ENCODE peak calls at places on chromosomes 5 and 9, in four cellular contexts. K is IMR-90, R is lower leg skin, N is K562. Q is an unnamed sample.
A peak's percentile ranks its signal among the peaks of the same experiment; 100 is the strongest.

GRCh38 chr9:4465910-4466309 is 24.4 kb upstream of the SLC1A1 start:
- DNase-seq in N (no peak), K (no peak), R (no peak), Q (no peak)

GRCh38 chr9:805151-805550 is 36.3 kb upstream of the DMRT1 start:
- DNase-seq in N (no peak), K (no peak), R (no peak), Q (no peak)

GRCh38 chr5:177474094-177474493 is 660 bp upstream of the DBN1 start:
- DNase-seq in N (no peak), R (no peak), K (no peak), Q (no peak)

GRCh38 chr5:165630211-165630866 is 2124.9 kb downstream of the MAT2B start:
- DNase-seq in R (no peak), K (peak; percentile 64), N (peak; percentile 8), Q (peak; percentile 39)

GRCh38 chr5:77843570-77844407 is 67.7 kb upstream of the TBCA start:
- DNase-seq in K (no peak), R (no peak), N (no peak), Q (no peak)

GRCh38 chr5:77394064-77394716 is 97.9 kb downstream of the WDR41 start:
- DNase-seq in N (no peak), R (no peak), K (no peak), Q (no peak)

GRCh38 chr9:118643118-118643517 is 726.1 kb downstream of the BRINP1 start:
- DNase-seq in R (no peak), N (no peak), K (no peak), Q (peak; percentile 77)

GRCh38 chr9:137129089-137129455 is 9.9 kb upstream of the GRIN1 start:
- DNase-seq in N (peak; percentile 41), K (peak; percentile 25), R (no peak), Q (no peak)

GRCh38 chr5:81856948-81857928 is 106.3 kb upstream of the SSBP2 start:
- DNase-seq in K (no peak), N (peak; percentile 46), R (peak; percentile 87), Q (no peak)

GRCh38 chr5:121031487-121031886 is 567.4 kb downstream of the PRR16 start:
- DNase-seq in K (no peak), N (no peak), R (no peak), Q (no peak)

GRCh38 chr9:36093384-36093783 is 43.1 kb upstream of the GLIPR2 start:
- DNase-seq in K (no peak), N (no peak), R (no peak), Q (no peak)

GRCh38 chr5:36637101-36637500 is 30.7 kb downstream of the SLC1A3 start:
- DNase-seq in R (no peak), K (no peak), N (no peak), Q (no peak)

GRCh38 chr5:159458217-159458711 is 128.0 kb upstream of the IL12B start:
- DNase-seq in N (no peak), R (no peak), K (no peak), Q (no peak)

GRCh38 chr5:139282195-139282557 is 11.4 kb upstream of the MATR3 start:
- DNase-seq in R (no peak), K (peak; percentile 55), N (no peak), Q (no peak)

GRCh38 chr5:91382530-91383026 is 539 bp downstream of the ARRDC3 start:
- DNase-seq in K (peak; percentile 33), N (peak; percentile 10), R (no peak), Q (no peak)

GRCh38 chr5:10856646-10857332 is 95.8 kb upstream of the DAP start:
- DNase-seq in R (no peak), K (peak; percentile 77), N (peak; percentile 62), Q (peak; percentile 12)

GRCh38 chr9:34405719-34406118 is 29.0 kb upstream of the MYORG start:
- DNase-seq in N (no peak), R (no peak), K (peak; percentile 71), Q (peak; percentile 66)

GRCh38 chr5:43572357-43572756 is 15.5 kb upstream of the PAIP1 start:
- DNase-seq in K (no peak), N (no peak), R (no peak), Q (no peak)

GRCh38 chr5:82885657-82886389 is 191.4 kb downstream of the TMEM167A start:
- DNase-seq in N (no peak), R (no peak), K (peak; percentile 20), Q (no peak)

GRCh38 chr9:126347911-126348760 is 21.5 kb downstream of the MVB12B start:
- DNase-seq in N (no peak), R (peak; percentile 81), K (no peak), Q (no peak)

GRCh38 chr5:97501286-97501964 is 318.4 kb upstream of the RIOK2 start:
- DNase-seq in K (peak; percentile 4), N (no peak), R (no peak), Q (peak; percentile 3)

GRCh38 chr5:57687641-57688040 is 205.0 kb upstream of the ACTBL2 start:
- DNase-seq in R (no peak), N (no peak), K (no peak), Q (no peak)

GRCh38 chr9:121350993-121351561 is 19.0 kb downstream of the STOM start:
- DNase-seq in N (peak; percentile 41), K (peak; percentile 92), R (no peak), Q (peak; percentile 46)

GRCh38 chr9:111598730-111599091 is 736 bp downstream of the PTGR1 start:
- DNase-seq in K (peak; percentile 62), N (no peak), R (peak; percentile 91), Q (no peak)

GRCh38 chr5:86964889-86965288 is 302.8 kb upstream of the RASA1 start:
- DNase-seq in N (no peak), R (no peak), K (no peak), Q (no peak)

GRCh38 chr5:54639621-54640020 is 122.1 kb downstream of the SNX18 start:
- DNase-seq in N (no peak), R (no peak), K (no peak), Q (no peak)

GRCh38 chr5:168408561-168409321 is 77.5 kb upstream of the RARS1 start:
- DNase-seq in R (no peak), K (peak; percentile 56), N (no peak), Q (no peak)

GRCh38 chr5:37771731-37772130 is 68.1 kb downstream of the GDNF start:
- DNase-seq in N (no peak), K (peak; percentile 98), R (no peak), Q (peak; percentile 58)

GRCh38 chr5:73565166-73565968 is at the start of the genes ANKRA2 and UTP15:
- DNase-seq in K (peak; percentile 98), R (peak; percentile 100), N (peak; percentile 91), Q (peak; percentile 73)
- TF ChIP-seq POLR2A in K (peak; percentile 69), R (no peak), N (peak; percentile 82), Q (peak; percentile 90)

DNA sequence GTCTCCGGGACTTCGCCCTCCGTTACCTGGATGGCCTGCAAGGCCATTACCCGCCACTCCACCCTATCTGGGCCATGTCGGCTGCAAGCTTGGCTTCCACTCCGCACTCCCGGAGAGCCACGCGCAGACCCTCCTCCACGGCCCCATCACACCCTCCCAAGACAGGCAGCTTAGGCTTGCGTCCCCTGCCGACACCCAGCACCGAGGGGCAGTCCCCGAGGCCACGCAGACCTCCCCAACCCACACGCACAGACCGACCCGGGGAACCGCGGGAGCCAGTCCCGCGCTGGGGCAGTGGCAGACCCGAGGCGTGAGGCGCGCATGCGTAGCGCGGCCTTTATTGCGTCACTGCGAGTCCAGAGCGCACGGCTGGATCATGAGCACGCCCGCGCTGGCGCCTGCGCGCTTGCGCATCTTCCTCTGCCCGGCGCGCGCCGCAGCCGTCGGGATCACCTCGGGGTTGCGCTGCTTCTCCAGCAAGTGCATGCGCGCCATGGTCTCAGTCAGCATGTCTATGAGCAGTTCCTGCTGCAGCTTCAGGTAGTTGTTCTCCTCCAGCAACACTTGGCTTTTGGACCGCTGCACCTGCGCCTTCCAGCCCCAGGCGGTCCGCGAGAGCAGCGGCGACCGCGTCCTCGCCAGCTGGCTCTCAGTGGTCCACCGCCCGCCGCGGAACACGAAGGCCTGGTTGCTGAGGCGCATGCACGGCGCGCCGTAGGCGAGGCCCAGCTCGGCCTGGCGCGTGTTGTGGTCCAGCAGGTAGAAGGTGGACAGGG is 2.4 kb downstream of the CBY3 start:
- DNase-seq in N (peak; percentile 95), R (peak; percentile 99), K (peak; percentile 93), Q (peak; percentile 98)
- TF ChIP-seq POLR2A in N (peak; percentile 98), R (no peak), K (peak; percentile 67), Q (peak; percentile 99)

GRCh38 chr5:123992641-123993040 is 480.7 kb downstream of the CSNK1G3 start:
- DNase-seq in K (no peak), R (no peak), N (no peak), Q (no peak)
- TF ChIP-seq POLR2A in K (no peak), R (no peak), N (no peak), Q (no peak)

GRCh38 chr5:171664489-171664888 is 121.1 kb upstream of the SMIM23 start:
- DNase-seq in N (no peak), K (no peak), R (no peak), Q (no peak)
- TF ChIP-seq POLR2A in N (no peak), K (no peak), R (no peak), Q (no peak)

GRCh38 chr9:109868222-109868621 is 88.2 kb downstream of the PALM2AKAP2 start:
- DNase-seq in K (peak; percentile 50), N (no peak), R (no peak), Q (no peak)

GRCh38 chr9:109868722-109869121 is 88.7 kb downstream of the PALM2AKAP2 start:
- DNase-seq in N (no peak), R (no peak), K (no peak), Q (no peak)

GRCh38 chr9:109862452-109862851 is 82.5 kb downstream of the PALM2AKAP2 start:
- DNase-seq in R (no peak), K (no peak), N (no peak), Q (no peak)

GRCh38 chr9:109863961-109864360 is 84.0 kb downstream of the PALM2AKAP2 start:
- DNase-seq in R (no peak), K (no peak), N (no peak), Q (no peak)

DNA sequence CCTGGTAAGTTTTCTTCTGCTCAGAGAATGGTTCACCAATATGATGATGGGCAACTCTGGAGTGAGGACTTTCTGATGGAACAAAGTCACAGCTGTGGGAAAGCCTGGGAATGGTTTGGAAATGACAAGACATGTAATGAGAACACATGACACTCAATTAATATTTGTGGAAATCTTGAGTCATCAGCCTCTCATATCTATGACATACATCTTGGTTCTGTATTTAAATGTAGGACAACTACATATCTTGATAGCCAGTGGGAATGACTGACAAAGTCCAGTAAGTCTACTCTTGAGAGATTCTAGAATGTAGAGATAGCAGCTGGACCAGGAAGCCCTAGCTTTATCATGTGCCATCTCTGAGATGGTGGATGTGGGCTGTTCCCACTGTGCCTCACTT is 85.5 kb downstream of the PALM2AKAP2 start:
- DNase-seq in N (no peak), R (no peak), K (no peak), Q (no peak)
- TF ChIP-seq POLR2A in N (no peak), R (no peak), K (no peak), Q (no peak)

DNA sequence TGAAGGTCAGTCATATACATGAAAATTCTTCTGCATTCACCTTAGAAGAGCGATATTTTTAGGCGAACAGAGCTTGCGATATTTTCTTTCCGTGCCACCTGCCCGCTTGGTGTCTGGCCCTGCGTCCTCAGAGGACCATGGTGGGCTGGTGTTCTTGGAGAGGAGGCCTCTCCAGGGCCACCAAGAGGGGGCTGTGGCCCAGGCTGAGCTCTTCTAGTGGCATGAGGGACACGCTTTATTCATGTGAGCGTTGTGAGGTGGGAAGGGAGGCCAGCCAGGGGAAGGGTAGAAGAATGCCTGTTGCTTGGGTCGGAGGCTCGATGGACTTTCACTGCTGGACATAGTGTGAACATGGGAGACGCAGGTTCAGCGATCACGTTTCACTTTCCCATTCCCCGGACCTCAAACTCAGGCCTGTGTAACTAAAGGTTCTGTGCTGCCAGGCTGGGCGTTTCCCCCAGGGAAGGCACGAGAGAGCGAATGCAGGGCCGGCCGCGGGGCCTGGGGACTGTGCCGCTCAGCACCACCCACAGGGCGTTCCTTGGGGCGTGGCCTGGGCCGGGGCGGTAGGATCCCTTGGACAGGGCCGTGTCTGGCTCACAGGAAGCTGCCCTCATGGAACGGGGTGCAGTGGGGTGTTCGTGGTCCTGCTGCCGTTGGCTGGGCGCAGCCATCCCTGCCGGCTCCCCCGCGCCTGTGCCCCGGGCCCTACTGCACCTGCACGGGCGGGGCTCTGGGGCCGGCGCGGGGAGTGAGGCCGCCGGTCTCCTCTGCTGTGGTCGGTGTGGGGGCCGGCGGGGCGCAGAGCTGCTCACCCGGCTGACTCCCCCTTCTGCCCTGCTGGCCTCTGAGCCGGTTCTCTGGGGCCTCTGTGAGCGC is 40.7 kb upstream of the CLPTM1L start:
- DNase-seq in N (peak; percentile 89), R (peak; percentile 97), K (peak; percentile 3), Q (peak; percentile 97)
- TF ChIP-seq POLR2A in N (no peak), R (no peak), K (no peak), Q (peak; percentile 31)

Q was measured in H54.